ENCODE peak calls at places on chromosome 19, in four cellular contexts. C is SJSA1, P is colonic mucosa, U is thoracic aorta. J is an unnamed sample.
A peak's percentile ranks its signal among the peaks of the same experiment; 100 is the strongest.

GRCh38 chr19:30877591-30878230 is 471.5 kb downstream of the TSHZ3 start:
- DNase-seq in U (no peak), C (no peak), P (no peak), J (no peak)

GRCh38 chr19:14512420-14512961 is 5.7 kb downstream of the DNAJB1 start:
- DNase-seq in P (no peak), U (no peak), C (no peak), J (no peak)

GRCh38 chr19:44998025-44998424 is 3.2 kb upstream of the RELB start:
- DNase-seq in U (no peak), P (no peak), C (no peak), J (no peak)

GRCh38 chr19:50427318-50427925 is 5.3 kb upstream of the MYBPC2 start:
- DNase-seq in C (no peak), U (no peak), P (no peak), J (no peak)

GRCh38 chr19:56654151-56654550 is 11.2 kb downstream of the SMIM17 start:
- DNase-seq in P (no peak), U (no peak), C (no peak), J (no peak)

GRCh38 chr19:36225219-36225892 is 10.4 kb downstream of the ZNF146 start:
- DNase-seq in C (no peak), U (no peak), P (no peak), J (no peak)

GRCh38 chr19:2491130-2491801 is 15.3 kb downstream of the GADD45B start:
- DNase-seq in P (peak; percentile 97), C (peak; percentile 84), U (no peak), J (peak; percentile 85)

GRCh38 chr19:40413291-40413994 is at the start of gene PRX:
- DNase-seq in P (no peak), U (no peak), C (no peak), J (no peak)

GRCh38 chr19:58181902-58182576 is 822 bp upstream of the ZNF274 start:
- DNase-seq in U (no peak), C (no peak), P (peak; percentile 43), J (no peak)

GRCh38 chr19:49456351-49456750 is 3.3 kb downstream of the ALDH16A1 start:
- DNase-seq in U (no peak), P (no peak), C (no peak), J (no peak)

GRCh38 chr19:40389404-40390083 is 437 bp downstream of the HIPK4 start:
- DNase-seq in P (no peak), C (no peak), U (no peak), J (no peak)

GRCh38 chr19:47615714-47616113 is 6.8 kb downstream of the BICRA start:
- DNase-seq in U (no peak), C (no peak), P (no peak), J (no peak)

GRCh38 chr19:54105796-54106195 is 3.1 kb downstream of the NDUFA3 start:
- DNase-seq in P (no peak), C (no peak), U (no peak), J (no peak)

GRCh38 chr19:40474737-40475136 is 7.9 kb downstream of the SPTBN4 start:
- DNase-seq in C (no peak), U (no peak), P (no peak), J (no peak)

GRCh38 chr19:31263317-31263716 is 85.9 kb downstream of the TSHZ3 start:
- DNase-seq in U (no peak), P (no peak), C (peak; percentile 41), J (no peak)

GRCh38 chr19:45676851-45677263 is 8.8 kb downstream of the GIPR start:
- DNase-seq in C (no peak), P (peak; percentile 37), U (no peak), J (no peak)

GRCh38 chr19:31505596-31505910 is 156.3 kb upstream of the TSHZ3 start:
- DNase-seq in P (no peak), U (no peak), C (no peak), J (no peak)

GRCh38 chr19:3187662-3188511 is 2.2 kb downstream of the NCLN start:
- DNase-seq in U (no peak), C (no peak), P (no peak), J (no peak)

GRCh38 chr19:16472992-16473391 is 1.2 kb upstream of the EPS15L1 start:
- DNase-seq in U (no peak), C (no peak), P (no peak), J (no peak)

GRCh38 chr19:16467581-16467980 is 4.2 kb downstream of the EPS15L1 start:
- DNase-seq in C (no peak), P (no peak), U (no peak), J (no peak)

GRCh38 chr19:16473875-16474397 is 2.2 kb upstream of the EPS15L1 start:
- DNase-seq in C (no peak), P (no peak), U (no peak), J (no peak)

GRCh38 chr19:16470911-16471811 is 609 bp downstream of the EPS15L1 start:
- DNase-seq in P (peak; percentile 44), C (no peak), U (no peak), J (peak; percentile 71)

GRCh38 chr19:16470541-16470910 is 1.2 kb downstream of the EPS15L1 start:
- DNase-seq in P (no peak), C (no peak), U (no peak), J (no peak)
- H3K4me1 ChIP-seq in P (peaks cover 16% of the 10 kb centered on the region), C (peaks cover 23% of the 10 kb centered on the region), U (peaks cover 12% of the 10 kb centered on the region), J (peaks cover 33% of the 10 kb centered on the region)

GRCh38 chr19:35208121-35208520 is 20.4 kb downstream of the FAM187B start:
- DNase-seq in C (no peak), P (peak; percentile 12), U (no peak), J (no peak)
- H3K27ac ChIP-seq in C (no peak overlapping the region), P (no peak overlapping the region), U (no peak overlapping the region), J (no peak overlapping the region)

DNA sequence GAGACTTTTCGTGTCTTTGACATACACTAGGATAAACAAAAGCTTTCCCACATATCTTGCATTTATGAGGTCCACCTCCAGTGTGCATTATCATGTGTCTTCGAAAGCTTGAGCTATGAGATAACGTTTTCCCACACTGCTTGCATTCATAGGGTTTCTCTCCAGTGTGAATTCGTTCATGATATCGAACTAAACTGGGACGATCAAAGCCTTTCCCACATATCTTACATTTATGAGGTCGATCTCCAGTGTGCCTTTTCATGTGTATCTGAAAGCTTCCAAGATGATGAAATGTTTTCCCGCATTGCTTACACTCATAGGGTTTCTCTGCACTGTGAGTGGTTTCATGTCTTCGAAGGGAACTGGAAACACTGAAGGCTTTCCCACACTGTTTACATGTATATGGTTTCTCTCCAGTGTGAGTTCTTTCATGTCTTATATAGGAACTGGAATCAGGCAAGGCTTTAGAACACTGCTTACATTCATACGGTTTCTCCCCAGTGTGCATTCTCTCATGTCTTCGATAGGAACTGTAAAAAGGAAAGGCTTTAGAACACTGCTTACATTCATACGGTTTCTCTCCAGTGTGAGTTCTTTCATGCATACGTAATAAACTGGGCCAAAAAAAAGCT is 14.5 kb downstream of the ZNF563 start:
- DNase-seq in U (no peak), C (no peak), P (no peak), J (no peak)
- H3K4me1 ChIP-seq in U (no peaks in the 10 kb centered on the region), C (no peaks in the 10 kb centered on the region), P (no peaks in the 10 kb centered on the region), J (no peaks in the 10 kb centered on the region)

GRCh38 chr19:11324079-11324661 is 15.3 kb downstream of the RAB3D start:
- DNase-seq in C (peak; percentile 77), P (peak; percentile 88), U (peak; percentile 33), J (peak; percentile 87)

GRCh38 chr19:11322269-11323024 is 17.0 kb downstream of the RAB3D start:
- DNase-seq in U (no peak), P (no peak), C (peak; percentile 81), J (no peak)

GRCh38 chr19:11324748-11325389 is 14.6 kb downstream of the RAB3D start:
- DNase-seq in P (no peak), U (no peak), C (no peak), J (no peak)

GRCh38 chr19:11325544-11325943 is 13.9 kb downstream of the RAB3D start:
- DNase-seq in C (no peak), P (no peak), U (no peak), J (no peak)

DNA sequence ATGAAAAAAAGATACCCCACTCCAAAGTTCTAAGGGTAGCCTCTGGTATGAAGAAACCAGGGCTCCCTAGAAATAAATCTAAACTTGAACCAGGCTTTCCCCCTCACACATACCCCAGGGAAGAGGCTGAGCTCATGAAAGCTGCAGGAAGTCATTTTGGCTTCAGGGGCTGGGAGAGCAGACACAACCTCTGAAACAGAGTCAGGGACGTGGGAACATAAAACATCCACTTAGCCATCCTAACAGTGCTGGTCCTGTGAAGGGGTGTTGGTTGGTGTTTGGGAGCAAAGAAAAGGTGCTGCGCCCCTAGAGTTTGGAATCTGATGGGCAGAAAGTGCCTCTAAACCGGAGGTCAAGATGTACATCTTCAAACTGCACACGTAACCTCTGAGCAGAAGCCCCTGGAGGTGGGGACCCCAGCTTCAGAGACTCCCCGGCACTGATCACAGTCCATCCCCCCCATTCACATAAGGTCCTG is 15.8 kb downstream of the RAB3D start:
- DNase-seq in P (no peak), U (no peak), C (no peak), J (no peak)
- H3K27ac ChIP-seq in P (peak overlapping the region; percentile 27), U (peak overlapping the region; percentile 34), C (peak overlapping the region; percentile 21), J (peak overlapping the region; percentile 43)

GRCh38 chr19:6586056-6586455 is 4.9 kb downstream of the CD70 start:
- DNase-seq in P (no peak), U (no peak), C (no peak), J (no peak)
- H3K4me1 ChIP-seq in P (no peaks in the 10 kb centered on the region), U (peaks cover 7% of the 10 kb centered on the region), C (peaks cover 37% of the 10 kb centered on the region), J (peaks cover 39% of the 10 kb centered on the region)

DNA sequence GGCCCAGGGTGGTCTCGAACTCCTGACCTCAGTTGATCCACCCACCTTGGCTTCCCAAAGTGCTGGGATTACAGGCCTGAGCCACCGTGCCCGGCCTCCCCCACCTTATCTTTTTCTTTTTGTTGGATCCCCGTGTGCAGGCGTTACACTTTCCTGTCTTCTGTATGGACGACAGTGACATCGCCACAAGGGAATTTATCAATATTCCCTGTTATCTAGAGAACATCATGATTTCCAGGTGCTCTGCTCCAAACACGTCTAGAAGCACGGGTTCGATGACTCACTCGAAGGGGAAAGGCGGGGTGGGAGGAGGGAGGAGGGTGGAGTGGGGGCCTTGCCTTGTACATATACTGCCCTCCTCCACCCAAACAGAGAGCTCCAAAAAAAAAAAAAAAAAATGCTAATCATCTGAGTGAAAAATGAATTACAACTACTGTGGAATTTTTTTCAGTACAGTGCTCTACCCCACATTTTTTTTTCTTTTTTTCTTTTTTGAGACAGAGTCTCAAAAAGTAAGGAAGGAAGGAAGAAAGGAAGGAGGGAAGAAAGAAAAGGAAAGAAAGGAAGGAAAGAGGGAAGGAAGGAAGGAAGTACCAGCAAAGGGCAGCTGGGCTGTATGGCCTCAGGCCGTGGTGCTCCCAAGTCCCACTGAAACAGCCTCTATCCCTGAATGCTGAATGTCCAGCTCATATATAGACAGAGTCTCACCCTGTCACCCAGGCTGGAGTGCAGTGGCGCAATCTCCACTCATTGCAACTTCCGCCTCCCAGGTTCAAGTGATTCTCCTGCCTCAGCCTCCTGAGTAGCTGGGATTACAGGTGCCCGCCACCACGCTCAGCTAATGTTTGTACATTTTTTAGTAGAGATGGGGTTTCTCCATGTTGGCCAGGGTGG is 36.8 kb downstream of the INSR start:
- DNase-seq in C (no peak), P (peak; percentile 55), U (peak; percentile 4), J (peak; percentile 81)
- H3K27ac ChIP-seq in C (no peak overlapping the region), P (no peak overlapping the region), U (peak overlapping the region; percentile 38), J (peak overlapping the region; percentile 24)

GRCh38 chr19:29682236-29682895 is 17.1 kb downstream of the PLEKHF1 start:
- DNase-seq in P (no peak), U (no peak), C (no peak), J (no peak)
- H3K4me1 ChIP-seq in P (no peaks in the 10 kb centered on the region), U (peaks cover 60% of the 10 kb centered on the region), C (peaks cover 15% of the 10 kb centered on the region), J (peaks cover 67% of the 10 kb centered on the region)

GRCh38 chr19:18306903-18307681 is 15.8 kb downstream of the LSM4 start:
- DNase-seq in U (no peak), C (no peak), P (no peak), J (no peak)
- H3K27ac ChIP-seq in U (peak overlapping the region; percentile 86), C (no peak overlapping the region), P (peak overlapping the region; percentile 55), J (peak overlapping the region; percentile 20)

J was measured in suprapubic skin.